ENCODE peak calls at places on chromosome 6, in six cellular contexts. E is natural killer cell, K is keratinocyte, L is GM12865, Q is cardiac muscle cell, N is IMR-90. W is an unnamed sample.

GRCh38 chr6:169169375-169169774 is 84.3 kb downstream of the THBS2 start:
- DNase-seq in E (no peak), K (no peak), L (no peak), Q (no peak), N (no peak), W (no peak)

GRCh38 chr6:169424149-169424804 is 170.6 kb upstream of the THBS2 start:
- DNase-seq in E (no peak), K (no peak), L (no peak), Q (no peak), N (no peak), W (no peak)

GRCh38 chr6:73942581-73942980 is 246.6 kb downstream of the CD109 start:
- DNase-seq in E (no peak), K (peak; percentile 5), L (peak; percentile 3), Q (no peak), N (peak; percentile 79), W (no peak)

GRCh38 chr6:2231438-2231837 is 14.0 kb downstream of the GMDS start:
- DNase-seq in E (no peak), K (no peak), L (no peak), Q (no peak), N (peak; percentile 18), W (no peak)

GRCh38 chr6:35294308-35294945 is 3.2 kb upstream of the DEF6 start:
- DNase-seq in E (no peak), K (no peak), L (peak; percentile 68), Q (peak; percentile 52), N (peak; percentile 38), W (no peak)

GRCh38 chr6:38671885-38672467 is 31.0 kb downstream of the GLO1 start:
- DNase-seq in E (no peak), K (no peak), L (peak; percentile 83), Q (peak; percentile 68), N (peak; percentile 76), W (no peak)

GRCh38 chr6:82554706-82555105 is 191.1 kb downstream of the TPBG start:
- DNase-seq in E (no peak), K (no peak), L (no peak), Q (no peak), N (no peak), W (no peak)

GRCh38 chr6:94323853-94324252 is 904.5 kb upstream of the EPHA7 start:
- DNase-seq in E (no peak), K (no peak), L (peak; percentile 5), Q (peak; percentile 13), N (no peak), W (no peak)

GRCh38 chr6:73694711-73695411 is 1.1 kb upstream of the CD109 start:
- DNase-seq in E (no peak), K (no peak), L (no peak), Q (no peak), N (peak; percentile 61), W (no peak)

GRCh38 chr6:137764464-137764863 is 102.6 kb upstream of the TNFAIP3 start:
- DNase-seq in E (no peak), K (peak; percentile 90), L (no peak), Q (no peak), N (peak; percentile 83), W (no peak)

GRCh38 chr6:40535784-40536380 is 51.3 kb downstream of the LRFN2 start:
- DNase-seq in E (no peak), K (no peak), L (no peak), Q (no peak), N (no peak), W (no peak)

GRCh38 chr6:88840806-88841539 is 122.4 kb downstream of the RNGTT start:
- DNase-seq in E (no peak), K (no peak), L (no peak), Q (no peak), N (peak; percentile 35), W (no peak)

GRCh38 chr6:139498715-139499114 is 124.3 kb upstream of the CITED2 start:
- DNase-seq in E (no peak), K (no peak), L (no peak), Q (no peak), N (no peak), W (no peak)

GRCh38 chr6:163001341-163001740 is 273.6 kb downstream of the PACRG start:
- DNase-seq in E (no peak), K (no peak), L (peak; percentile 74), Q (no peak), N (no peak), W (no peak)

GRCh38 chr6:168060521-168060931 is 18.5 kb downstream of the FRMD1 start:
- DNase-seq in E (no peak), K (no peak), L (no peak), Q (peak; percentile 65), N (peak; percentile 43), W (no peak)

GRCh38 chr6:20234136-20234535 is 21.9 kb upstream of the MBOAT1 start:
- DNase-seq in E (no peak), K (no peak), L (no peak), Q (no peak), N (no peak), W (no peak)

GRCh38 chr6:71481021-71481420 is 192.4 kb downstream of the OGFRL1 start:
- DNase-seq in E (no peak), K (no peak), L (no peak), Q (no peak), N (no peak), W (no peak)
- TF ChIP-seq CTCF in E (no peak), K (no peak), L (no peak), Q (no peak), N (no peak), W (no peak)

GRCh38 chr6:135540207-135540877 is 42.8 kb upstream of the AHI1 start:
- DNase-seq in E (no peak), K (no peak), L (peak; percentile 15), Q (peak; percentile 2), N (peak; percentile 62), W (no peak)
- TF ChIP-seq CTCF in E (no peak), K (no peak), L (peak; percentile 9), Q (peak; percentile 70), N (peak; percentile 55), W (no peak)

GRCh38 chr6:9521152-9521530 is 893.7 kb downstream of the TFAP2A start:
- DNase-seq in E (no peak), K (no peak), L (peak; percentile 54), Q (no peak), N (no peak), W (no peak)
- TF ChIP-seq CTCF in E (no peak), K (no peak), L (no peak), Q (no peak), N (no peak), W (no peak)

GRCh38 chr6:42988486-42989020 is 4.2 kb downstream of the PPP2R5D start:
- DNase-seq in E (no peak), K (no peak), L (no peak), Q (no peak), N (peak; percentile 36), W (no peak)

GRCh38 chr6:42981866-42982265 is 2.5 kb upstream of the PPP2R5D start:
- DNase-seq in E (no peak), K (no peak), L (no peak), Q (no peak), N (no peak), W (no peak)

GRCh38 chr6:42987533-42988451 is 3.4 kb downstream of the PPP2R5D start:
- DNase-seq in E (no peak), K (no peak), L (no peak), Q (no peak), N (no peak), W (no peak)

GRCh38 chr6:42984924-42985475 is 630 bp downstream of the PPP2R5D start:
- DNase-seq in E (no peak), K (no peak), L (peak; percentile 30), Q (peak; percentile 25), N (no peak), W (no peak)

GRCh38 chr6:42984001-42984923 is at the start of gene PPP2R5D:
- DNase-seq in E (peak; percentile 94), K (peak; percentile 82), L (peak; percentile 99), Q (peak; percentile 99), N (peak; percentile 99), W (peak; percentile 93)
- TF ChIP-seq CTCF in E (no peak), K (no peak), L (no peak), Q (no peak), N (no peak), W (no peak)

GRCh38 chr6:97053643-97054411 is 129.3 kb downstream of the KLHL32 start:
- DNase-seq in E (no peak), K (no peak), L (no peak), Q (peak; percentile 21), N (peak; percentile 34), W (no peak)
- TF ChIP-seq CTCF in E (peak; percentile 8), K (peak; percentile 10), L (peak; percentile 23), Q (peak; percentile 60), N (peak; percentile 66), W (peak; percentile 91)

W was measured in type B pancreatic cell.